ENCODE peak calls at places on chromosome 14, in five cellular contexts. B is H54, G is right lobe of liver, W is Peyer's patch, O is stomach. L is an unnamed sample.

GRCh38 chr14:104086661-104087461 is 1.4 kb downstream of the ASPG start:
- DNase-seq in B (no peak), W (no peak), G (peak), O (peak), L (no peak)

GRCh38 chr14:90574640-90575131 is 177.9 kb downstream of the CALM1 start:
- DNase-seq in W (no peak), B (no peak), O (no peak), G (no peak), L (no peak)

GRCh38 chr14:63496837-63497400 is 46.3 kb downstream of the PPP2R5E start:
- DNase-seq in O (no peak), B (no peak), G (no peak), W (no peak), L (peak)

GRCh38 chr14:71266994-71267636 is 359.9 kb downstream of the PCNX1 start:
- DNase-seq in W (no peak), O (no peak), B (no peak), G (no peak), L (no peak)

GRCh38 chr14:72522847-72523246 is 371.1 kb downstream of the DPF3 start:
- DNase-seq in O (no peak), B (no peak), G (peak), W (no peak), L (no peak)

GRCh38 chr14:40368314-40368713 is 936.1 kb upstream of the FBXO33 start:
- DNase-seq in O (peak), G (no peak), W (no peak), B (no peak), L (no peak)

GRCh38 chr14:20615996-20616395 is 24.8 kb upstream of the RNASE12 start:
- DNase-seq in O (no peak), B (no peak), G (no peak), W (no peak), L (no peak)

GRCh38 chr14:80768646-80769045 is 172.9 kb downstream of the CEP128 start:
- DNase-seq in W (no peak), B (no peak), G (no peak), O (no peak), L (no peak)

GRCh38 chr14:103820382-103820781 is 27.0 kb downstream of the PPP1R13B start:
- DNase-seq in G (no peak), W (no peak), O (no peak), B (no peak), L (peak)

GRCh38 chr14:69921052-69921451 is 41.8 kb downstream of the SMOC1 start:
- DNase-seq in B (no peak), G (no peak), W (no peak), O (no peak), L (no peak)

GRCh38 chr14:51449666-51450061 is 202.0 kb upstream of the FRMD6 start:
- DNase-seq in B (no peak), O (no peak), W (no peak), G (no peak), L (no peak)

GRCh38 chr14:103134405-103134804 is 11.1 kb downstream of the TNFAIP2 start:
- DNase-seq in W (no peak), G (no peak), O (no peak), B (no peak), L (no peak)

GRCh38 chr14:103393078-103393477 is 7.9 kb downstream of the MARK3 start:
- DNase-seq in O (peak), W (no peak), B (no peak), G (no peak), L (no peak)

GRCh38 chr14:49962616-49963015 is 69.7 kb downstream of the ARF6 start:
- DNase-seq in W (no peak), B (no peak), O (peak), G (no peak), L (peak)

GRCh38 chr14:73773441-73774243 is 59.5 kb upstream of the PNMA1 start:
- DNase-seq in W (peak), B (no peak), G (no peak), O (no peak), L (no peak)

GRCh38 chr14:65332141-65332871 is 80.2 kb upstream of the FUT8 start:
- DNase-seq in B (no peak), W (no peak), G (no peak), O (no peak), L (no peak)

GRCh38 chr14:70873627-70874026 is 33.6 kb upstream of the PCNX1 start:
- DNase-seq in B (no peak), W (no peak), G (no peak), O (no peak), L (no peak)

GRCh38 chr14:79074501-79074900 is 904.3 kb downstream of the NRXN3 start:
- DNase-seq in W (no peak), O (no peak), G (no peak), B (no peak), L (no peak)

GRCh38 chr14:72721042-72721540 is 172.8 kb downstream of the DPF3 start:
- DNase-seq in B (no peak), W (no peak), G (no peak), O (no peak), L (no peak)

GRCh38 chr14:101073598-101073965 is 170.1 kb upstream of the RTL1 start:
- DNase-seq in B (peak), G (peak), W (no peak), O (no peak), L (no peak)

GRCh38 chr14:64758711-64759554 is 54.7 kb downstream of the PLEKHG3 start:
- DNase-seq in B (peak), W (peak), G (no peak), O (peak), L (peak)

GRCh38 chr14:91154851-91155625 is 41.2 kb downstream of the DGLUCY start:
- DNase-seq in G (no peak), O (peak), W (peak), B (no peak), L (peak)

DNA sequence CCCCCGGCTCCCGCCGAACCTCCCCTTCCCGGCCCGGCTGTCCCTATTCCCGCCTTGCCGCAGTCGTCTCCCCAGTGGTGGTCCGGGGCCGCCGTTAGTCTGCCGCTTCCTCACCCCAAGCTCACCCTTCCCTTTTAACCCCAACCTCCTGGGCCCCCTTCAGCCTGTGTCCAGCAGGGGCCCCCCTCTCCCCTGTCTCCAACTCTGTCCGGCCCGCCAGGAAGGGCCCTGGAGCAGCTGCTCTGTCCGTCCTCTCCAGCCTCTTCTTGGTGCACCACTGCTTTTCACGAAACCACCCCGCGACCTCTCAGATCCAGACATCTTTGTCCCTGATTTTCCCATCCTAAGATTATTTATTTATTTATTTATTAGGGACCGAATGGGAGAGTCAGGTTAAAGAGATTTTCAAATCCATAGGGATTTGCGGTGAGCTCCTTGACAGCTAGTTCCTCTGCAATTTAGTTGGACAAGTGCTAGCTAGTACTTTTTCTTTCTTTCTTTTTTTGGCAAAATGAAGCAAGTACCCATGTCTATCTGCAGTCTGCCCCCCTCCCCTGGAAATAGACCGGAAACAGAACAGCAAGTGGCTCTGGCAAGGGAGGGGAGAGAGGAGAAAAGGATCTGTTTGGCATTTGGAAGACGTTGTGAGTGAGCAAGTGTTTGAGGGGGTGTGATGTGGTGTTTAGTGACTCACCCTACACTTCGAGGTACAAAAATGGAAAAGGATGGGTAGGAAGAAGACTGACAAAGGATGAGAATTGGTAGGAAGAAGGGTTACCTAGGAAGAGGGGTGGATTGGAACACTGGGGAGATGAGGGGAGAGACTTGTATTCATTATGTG is 632 bp downstream of the UBR7 start:
- DNase-seq in B (peak), G (no peak), O (peak), W (no peak), L (peak)
- TF ChIP-seq POLR2A in B (no peak), G (no peak), O (no peak), W (no peak), L (no peak)

DNA sequence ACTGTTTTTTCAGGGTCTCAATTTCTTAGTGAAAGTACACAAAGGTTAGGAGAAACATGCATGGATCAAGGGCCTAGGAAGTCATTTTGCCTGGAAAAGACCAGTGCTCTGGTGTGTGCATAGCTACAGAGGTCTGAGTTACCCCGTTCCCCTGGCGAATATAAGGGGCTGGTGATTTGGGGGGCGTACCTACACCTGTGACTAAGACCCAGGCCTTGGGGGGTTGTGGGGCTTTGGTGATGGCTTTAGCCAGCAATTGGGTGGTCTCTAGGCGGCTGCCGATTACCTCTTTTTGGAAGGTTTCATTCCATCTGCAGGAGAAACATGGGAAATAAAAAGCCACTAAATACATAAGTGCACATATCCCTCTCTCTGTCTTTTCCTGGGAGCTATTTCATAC is 1.1 kb downstream of the SDR39U1 start:
- DNase-seq in B (no peak), W (no peak), O (no peak), G (no peak), L (no peak)
- TF ChIP-seq POLR2A in B (no peak), W (no peak), O (no peak), G (no peak), L (no peak)

GRCh38 chr14:45135659-45136314 is at the start of gene FANCM:
- DNase-seq in G (peak), B (peak), O (peak), W (peak), L (peak)
- TF ChIP-seq POLR2A in G (peak), B (peak), O (no peak), W (no peak), L (peak)

DNA sequence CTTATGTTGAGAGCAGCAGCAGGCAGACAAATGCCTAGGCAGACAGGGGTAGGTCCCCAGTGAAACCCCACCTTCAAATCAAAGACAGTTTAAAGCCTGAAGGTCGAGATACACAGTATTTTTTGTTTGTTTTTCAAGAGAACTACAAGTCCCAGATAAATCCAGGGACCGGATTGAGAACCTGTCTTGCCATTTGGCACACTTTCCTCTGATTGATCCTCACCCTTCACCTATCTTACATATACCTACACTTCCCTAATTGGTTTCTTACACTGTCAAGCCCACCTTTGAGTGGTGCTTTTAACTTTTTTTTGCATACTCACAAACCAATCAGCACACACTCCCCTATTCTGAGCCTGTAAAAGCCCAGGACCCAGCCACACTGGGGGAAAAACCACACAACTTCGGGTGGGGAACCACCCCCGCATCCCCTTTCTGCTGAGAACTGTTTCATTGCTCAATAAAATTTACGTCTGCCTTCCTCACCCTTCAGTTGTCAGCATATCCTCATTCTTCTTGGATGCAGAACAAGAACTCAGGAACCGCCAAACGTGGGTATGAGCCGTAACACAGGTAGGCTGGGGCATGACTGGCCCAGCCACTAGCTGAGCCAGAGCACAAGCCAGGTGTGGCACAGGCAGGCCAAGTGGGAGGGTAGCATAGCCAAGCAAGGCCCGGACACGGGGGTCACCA is 11.1 kb downstream of the DICER1 start:
- DNase-seq in O (no peak), W (no peak), B (no peak), G (no peak), L (peak)
- TF ChIP-seq POLR2A in O (no peak), W (no peak), B (no peak), G (no peak), L (no peak)